ENCODE peak calls at places on chromosomes 4 and X, in nine cellular contexts. G, M, A, C, U, I, Z, N and K are unnamed samples.
A peak's percentile ranks its signal among the peaks of the same experiment; 100 is the strongest.

GRCh38 chrX:67568769-67569168 is 24.9 kb downstream of the AR start:
- DNase-seq in G (no peak), M (no peak), A (no peak), C (no peak), U (no peak), I (no peak), Z (no peak), N (no peak), K (no peak)

GRCh38 chr4:88752754-88753153 is 55.1 kb upstream of the NAP1L5 start:
- DNase-seq in G (no peak), M (no peak), A (no peak), C (no peak), U (no peak), I (no peak), Z (no peak), N (no peak), K (no peak)

GRCh38 chr4:6337331-6337935 is 67.8 kb downstream of the WFS1 start:
- DNase-seq in G (no peak), M (no peak), A (no peak), C (no peak), U (no peak), I (no peak), Z (no peak), N (no peak), K (no peak)

GRCh38 chr4:1029957-1030520 is 18.6 kb downstream of the FGFRL1 start:
- DNase-seq in G (no peak), M (no peak), A (no peak), C (no peak), U (no peak), I (no peak), Z (no peak), N (peak; percentile 82), K (no peak)

GRCh38 chrX:51461053-51462050 is 35.0 kb downstream of the NUDT11 start:
- DNase-seq in G (peak; percentile 30), M (peak; percentile 6), A (no peak), C (peak; percentile 47), U (no peak), I (no peak), Z (no peak), N (no peak), K (peak; percentile 7)

GRCh38 chrX:151754641-151755215 is 20.2 kb downstream of the CNGA2 start:
- DNase-seq in G (no peak), M (no peak), A (no peak), C (no peak), U (no peak), I (no peak), Z (no peak), N (no peak), K (no peak)

GRCh38 chr4:24003926-24004325 is 114.1 kb upstream of the PPARGC1A start:
- DNase-seq in G (no peak), M (no peak), A (no peak), C (no peak), U (no peak), I (no peak), Z (no peak), N (no peak), K (no peak)

GRCh38 chrX:117458243-117458968 is 658.2 kb downstream of the KLHL13 start:
- DNase-seq in G (no peak), M (no peak), A (no peak), C (no peak), U (no peak), I (no peak), Z (no peak), N (no peak), K (no peak)